ENCODE peak calls at places on chromosomes 3 and 15, in ten cellular contexts. O is lower lobe of right lung, H is T-helper 1 cell, A is HCEC 1CT, D is DMS 273 treated with DMSO at 0.1 percent for 48 hours, T is GM13976, Z is HFFc6, U is H7, I is mammary epithelial cell, K is thoracic aorta. B is an unnamed sample.
A peak's percentile ranks its signal among the peaks of the same experiment; 100 is the strongest.

GRCh38 chr3:152470893-152471292 is 202.2 kb downstream of the MBNL1 start:
- DNase-seq in H (no peak), I (no peak), Z (no peak), U (no peak), T (no peak), O (no peak), D (no peak), K (no peak), A (no peak), B (no peak)

GRCh38 chr15:31238369-31238768 is 88.3 kb upstream of the KLF13 start:
- DNase-seq in K (no peak), H (no peak), O (no peak), Z (no peak), A (no peak), D (no peak), T (no peak), I (no peak), U (no peak), B (no peak)

GRCh38 chr15:94126999-94127398 is 104.4 kb upstream of the MCTP2 start:
- DNase-seq in H (no peak), Z (no peak), T (no peak), A (no peak), O (no peak), D (no peak), I (no peak), K (no peak), U (no peak), B (no peak)

GRCh38 chr3:187630421-187630820 is 39.8 kb downstream of the SST start:
- DNase-seq in U (no peak), D (no peak), T (no peak), I (peak; percentile 19), H (no peak), Z (peak; percentile 19), A (peak; percentile 2), O (no peak), K (no peak), B (no peak)

GRCh38 chr3:107942244-107942643 is 148.6 kb downstream of the CD47 start:
- DNase-seq in T (peak; percentile 11), H (peak; percentile 67), K (no peak), I (peak; percentile 79), O (no peak), Z (no peak), A (no peak), D (no peak), U (no peak), B (no peak)

GRCh38 chr15:63877713-63878271 is 44.0 kb upstream of the HERC1 start:
- DNase-seq in K (no peak), A (no peak), Z (no peak), T (no peak), U (no peak), H (no peak), D (no peak), I (peak; percentile 30), O (no peak), B (no peak)

GRCh38 chr3:31695280-31696008 is 162.7 kb downstream of the STT3B start:
- DNase-seq in H (peak; percentile 38), T (no peak), A (no peak), D (no peak), Z (no peak), I (no peak), U (no peak), K (no peak), O (no peak), B (peak; percentile 9)

GRCh38 chr3:15659254-15659975 is 57.9 kb downstream of the BTD start:
- DNase-seq in U (no peak), H (no peak), K (no peak), D (no peak), I (no peak), Z (peak; percentile 20), T (no peak), A (no peak), O (no peak), B (peak; percentile 7)

GRCh38 chr3:100402150-100402706 is 889 bp downstream of the LNP1 start:
- DNase-seq in H (no peak), O (no peak), U (no peak), I (peak; percentile 53), Z (peak; percentile 85), D (peak; percentile 87), K (no peak), T (no peak), A (peak; percentile 47), B (peak; percentile 80)

GRCh38 chr15:73866881-73867410 is 6.4 kb upstream of the TBC1D21 start:
- DNase-seq in H (no peak), K (no peak), I (no peak), Z (no peak), D (no peak), A (no peak), U (peak; percentile 86), T (no peak), O (no peak), B (no peak)

GRCh38 chr3:153246805-153247204 is 84.8 kb downstream of the RAP2B start:
- DNase-seq in I (no peak), U (no peak), T (no peak), O (no peak), D (no peak), A (peak; percentile 69), Z (peak; percentile 79), K (no peak), H (no peak), B (no peak)

GRCh38 chr15:63573533-63573932 is 23.7 kb upstream of the FBXL22 start:
- DNase-seq in H (no peak), D (no peak), T (no peak), A (no peak), U (no peak), I (no peak), K (no peak), Z (no peak), O (no peak), B (no peak)

GRCh38 chr3:182083112-182083511 is 371.4 kb downstream of the SOX2 start:
- DNase-seq in D (no peak), A (no peak), Z (no peak), K (no peak), O (no peak), H (no peak), U (no peak), I (peak; percentile 27), T (no peak), B (no peak)

GRCh38 chr3:184291044-184291737 is 7.8 kb upstream of the PSMD2 start:
- DNase-seq in O (no peak), K (no peak), T (no peak), H (no peak), I (no peak), Z (no peak), A (no peak), D (no peak), U (no peak), B (no peak)

GRCh38 chr3:141412087-141412935 is 44.0 kb downstream of the ZBTB38 start:
- DNase-seq in D (no peak), T (peak; percentile 51), K (no peak), U (no peak), Z (peak; percentile 94), O (no peak), H (peak; percentile 79), A (peak; percentile 97), I (peak; percentile 58), B (peak; percentile 72)

GRCh38 chr3:150635526-150635925 is 32.4 kb downstream of the SELENOT start:
- DNase-seq in I (no peak), H (peak; percentile 64), D (no peak), Z (no peak), K (no peak), O (no peak), T (peak; percentile 56), A (no peak), U (no peak), B (no peak)

GRCh38 chr3:106013971-106014370 is 145.2 kb upstream of the CBLB start:
- DNase-seq in O (no peak), U (no peak), H (no peak), T (no peak), A (peak; percentile 99), D (no peak), K (no peak), I (peak; percentile 96), Z (peak; percentile 95), B (peak; percentile 4)

GRCh38 chr3:57281710-57282109 is 10.8 kb downstream of the ASB14 start:
- DNase-seq in I (peak; percentile 31), A (peak; percentile 58), U (no peak), H (peak; percentile 9), Z (peak; percentile 39), T (no peak), D (no peak), K (no peak), O (no peak), B (no peak)

GRCh38 chr15:89863918-89864317 is 29.9 kb downstream of the AP3S2 start:
- DNase-seq in K (no peak), Z (no peak), D (no peak), T (no peak), A (no peak), I (no peak), U (no peak), O (no peak), H (no peak), B (no peak)

GRCh38 chr3:148158210-148158609 is 539.5 kb upstream of the AGTR1 start:
- DNase-seq in T (no peak), Z (no peak), K (no peak), H (no peak), A (peak; percentile 70), D (no peak), I (peak; percentile 55), O (no peak), U (no peak), B (no peak)

GRCh38 chr3:107068980-107069379 is 308.3 kb upstream of the CCDC54 start:
- DNase-seq in D (peak; percentile 23), K (no peak), U (no peak), O (no peak), T (peak; percentile 1), A (peak; percentile 56), I (peak; percentile 74), H (no peak), Z (peak; percentile 38), B (no peak)

GRCh38 chr15:77311618-77312398 is 108.1 kb downstream of the PEAK1 start:
- DNase-seq in I (peak; percentile 39), K (no peak), U (no peak), T (no peak), A (peak; percentile 20), O (no peak), Z (peak; percentile 31), D (no peak), H (no peak), B (no peak)

GRCh38 chr15:81103857-81104256 is 30.2 kb upstream of the CFAP161 start:
- DNase-seq in U (no peak), Z (no peak), I (no peak), K (no peak), H (no peak), D (no peak), O (no peak), T (no peak), A (no peak), B (no peak)

GRCh38 chr15:66897971-66898370 is 167.4 kb upstream of the SMAD3 start:
- DNase-seq in O (no peak), K (no peak), D (no peak), U (no peak), I (no peak), Z (no peak), H (no peak), T (no peak), A (no peak), B (no peak)

GRCh38 chr15:29638011-29638410 is 184.3 kb downstream of the TJP1 start:
- DNase-seq in Z (no peak), K (no peak), H (no peak), U (no peak), D (no peak), O (no peak), I (no peak), T (no peak), A (no peak), B (no peak)

GRCh38 chr3:125431912-125432587 is 56.9 kb upstream of the ZNF148 start:
- DNase-seq in D (no peak), O (no peak), K (no peak), H (peak; percentile 9), T (no peak), Z (no peak), A (no peak), I (no peak), U (no peak), B (no peak)

GRCh38 chr15:59197459-59197858 is 9.2 kb upstream of the LDHAL6B start:
- DNase-seq in D (no peak), T (no peak), A (no peak), I (no peak), H (no peak), O (no peak), U (no peak), K (no peak), Z (no peak), B (no peak)

GRCh38 chr3:102102394-102102793 is 253.1 kb downstream of the NFKBIZ start:
- DNase-seq in K (no peak), T (no peak), A (no peak), D (no peak), O (no peak), U (no peak), H (no peak), I (no peak), Z (no peak), B (no peak)